ENCODE peak calls at places on chromosome 12, in six cellular contexts. One of them, this sample, is unnamed.

GRCh38 chr12:124445826-124446225 is 121.6 kb downstream of the NCOR2 start:
- DNase-seq in IMR-90: no peak
- DNase-seq in stomach: no peak
- DNase-seq in adrenal gland: no peak
- DNase-seq in gastrocnemius medialis: no peak
- DNase-seq in A549: no peak
- DNase-seq in this sample: no peak

GRCh38 chr12:88957358-88957757 is 377.1 kb upstream of the KITLG start:
- DNase-seq in adrenal gland: no peak
- DNase-seq in IMR-90: peak
- DNase-seq in gastrocnemius medialis: no peak
- DNase-seq in A549: no peak
- DNase-seq in stomach: no peak
- DNase-seq in this sample: peak

GRCh38 chr12:27449011-27449410 is 2.5 kb downstream of the SMCO2 start:
- DNase-seq in gastrocnemius medialis: no peak
- DNase-seq in stomach: no peak
- DNase-seq in A549: no peak
- DNase-seq in adrenal gland: no peak
- DNase-seq in IMR-90: no peak
- DNase-seq in this sample: no peak

GRCh38 chr12:103548622-103549601 is 38.2 kb upstream of the STAB2 start:
- DNase-seq in A549: peak
- DNase-seq in gastrocnemius medialis: no peak
- DNase-seq in adrenal gland: peak
- DNase-seq in stomach: peak
- DNase-seq in IMR-90: peak
- DNase-seq in this sample: peak

GRCh38 chr12:93883436-93884154 is 206.4 kb downstream of the CRADD start:
- DNase-seq in A549: no peak
- DNase-seq in adrenal gland: no peak
- DNase-seq in stomach: no peak
- DNase-seq in IMR-90: peak
- DNase-seq in gastrocnemius medialis: no peak
- DNase-seq in this sample: no peak

GRCh38 chr12:115371711-115372110 is 687.7 kb upstream of the TBX3 start:
- DNase-seq in A549: no peak
- DNase-seq in IMR-90: no peak
- DNase-seq in stomach: no peak
- DNase-seq in gastrocnemius medialis: no peak
- DNase-seq in adrenal gland: no peak
- DNase-seq in this sample: no peak

GRCh38 chr12:18753481-18754117 is 15.7 kb downstream of the CAPZA3 start:
- DNase-seq in gastrocnemius medialis: no peak
- DNase-seq in stomach: no peak
- DNase-seq in adrenal gland: peak
- DNase-seq in IMR-90: peak
- DNase-seq in A549: no peak
- DNase-seq in this sample: no peak

GRCh38 chr12:125873031-125873430 is 807.8 kb downstream of the AACS start:
- DNase-seq in A549: no peak
- DNase-seq in IMR-90: no peak
- DNase-seq in adrenal gland: no peak
- DNase-seq in gastrocnemius medialis: no peak
- DNase-seq in stomach: no peak
- DNase-seq in this sample: no peak

GRCh38 chr12:7933255-7933726 is 2.7 kb downstream of the SLC2A3 start:
- DNase-seq in A549: peak
- DNase-seq in IMR-90: peak
- DNase-seq in gastrocnemius medialis: peak
- DNase-seq in adrenal gland: peak
- DNase-seq in stomach: peak
- DNase-seq in this sample: peak

GRCh38 chr12:110403975-110404675 is 617 bp upstream of the ANAPC7 start:
- DNase-seq in stomach: peak
- DNase-seq in gastrocnemius medialis: peak
- DNase-seq in adrenal gland: peak
- DNase-seq in A549: peak
- DNase-seq in IMR-90: peak
- DNase-seq in this sample: peak
- TF ChIP-seq POLR2A in stomach: no peak
- TF ChIP-seq POLR2A in gastrocnemius medialis: no peak
- TF ChIP-seq POLR2A in adrenal gland: no peak
- TF ChIP-seq POLR2A in A549: no peak
- TF ChIP-seq POLR2A in IMR-90: no peak
- TF ChIP-seq POLR2A in this sample: peak

GRCh38 chr12:6226002-6226700 is 26.0 kb downstream of the CD9 start:
- DNase-seq in stomach: peak
- DNase-seq in IMR-90: peak
- DNase-seq in adrenal gland: peak
- DNase-seq in gastrocnemius medialis: peak
- DNase-seq in A549: no peak
- DNase-seq in this sample: no peak

GRCh38 chr12:6224550-6224949 is 24.4 kb downstream of the CD9 start:
- DNase-seq in gastrocnemius medialis: no peak
- DNase-seq in IMR-90: no peak
- DNase-seq in A549: no peak
- DNase-seq in adrenal gland: peak
- DNase-seq in stomach: no peak
- DNase-seq in this sample: no peak

GRCh38 chr12:6225630-6226001 is 25.4 kb downstream of the CD9 start:
- DNase-seq in adrenal gland: no peak
- DNase-seq in stomach: no peak
- DNase-seq in gastrocnemius medialis: no peak
- DNase-seq in A549: no peak
- DNase-seq in IMR-90: no peak
- DNase-seq in this sample: no peak

GRCh38 chr12:6228535-6229223 is 28.5 kb downstream of the CD9 start:
- DNase-seq in A549: no peak
- DNase-seq in stomach: no peak
- DNase-seq in IMR-90: no peak
- DNase-seq in adrenal gland: no peak
- DNase-seq in gastrocnemius medialis: peak
- DNase-seq in this sample: no peak

DNA sequence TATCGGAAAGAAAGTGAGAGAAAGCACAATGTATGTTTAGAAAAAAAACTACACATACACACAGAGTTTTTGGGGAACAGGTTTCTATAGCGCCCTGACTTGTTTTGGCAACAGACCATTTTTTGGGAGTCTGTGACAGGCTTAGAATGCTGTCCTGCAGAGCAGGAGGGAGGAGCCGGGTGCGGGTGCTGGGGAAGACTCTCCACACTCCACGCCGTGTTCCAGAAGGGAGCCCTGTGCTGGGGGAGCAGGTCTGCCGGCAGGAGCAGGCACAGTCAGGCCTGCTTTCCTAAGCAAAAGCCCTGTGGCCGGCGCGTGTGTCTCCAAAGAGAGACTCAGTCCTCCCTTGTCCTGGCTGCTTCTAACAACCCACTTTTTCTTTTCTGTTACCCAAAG is 26.5 kb downstream of the CD9 start:
- DNase-seq in A549: no peak
- DNase-seq in adrenal gland: no peak
- DNase-seq in gastrocnemius medialis: no peak
- DNase-seq in IMR-90: no peak
- DNase-seq in stomach: no peak
- DNase-seq in this sample: no peak
- TF ChIP-seq POLR2A in A549: no peak
- TF ChIP-seq POLR2A in adrenal gland: no peak
- TF ChIP-seq POLR2A in gastrocnemius medialis: no peak
- TF ChIP-seq POLR2A in IMR-90: no peak
- TF ChIP-seq POLR2A in stomach: no peak
- TF ChIP-seq POLR2A in this sample: no peak

DNA sequence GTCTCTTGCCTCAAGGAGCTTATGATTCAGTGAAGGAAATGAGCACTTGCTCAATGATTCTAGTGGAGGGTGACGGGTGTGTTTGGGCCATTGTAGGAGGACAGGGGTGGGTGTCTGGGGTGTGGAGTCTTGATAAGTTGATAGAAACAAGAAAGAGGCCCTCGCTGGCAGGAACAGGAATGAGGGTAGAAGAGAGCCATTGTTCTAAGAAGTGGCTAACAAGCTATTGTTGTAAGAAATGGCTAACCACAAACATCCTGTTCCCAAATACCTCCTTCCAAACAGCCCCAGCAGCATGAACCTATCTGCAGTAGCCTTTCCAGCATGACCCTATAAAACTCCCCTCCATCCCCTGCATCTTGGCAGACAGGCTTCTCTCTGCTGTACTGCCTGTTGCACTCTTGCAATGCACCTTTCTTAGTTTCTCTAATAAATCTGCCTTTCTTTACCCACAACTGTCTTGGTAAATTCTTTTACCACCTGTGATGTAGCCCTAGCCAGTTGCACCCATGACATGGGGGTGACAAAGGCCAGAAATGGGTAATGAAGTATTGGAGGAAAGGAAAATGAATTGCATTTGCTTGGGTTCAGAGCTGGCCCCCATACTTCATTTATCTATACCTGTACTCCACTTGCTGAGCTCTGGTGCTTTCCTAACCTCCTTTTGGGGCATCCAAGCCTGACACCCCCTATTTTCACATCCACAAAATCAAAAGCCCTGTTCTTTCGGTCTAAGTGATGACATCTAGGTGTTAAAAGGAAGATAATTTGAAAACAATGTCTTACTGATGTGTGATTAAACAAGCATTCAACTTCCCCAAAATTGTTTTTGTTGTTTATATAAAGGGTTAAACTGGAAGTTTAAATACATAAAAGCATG is 389.1 kb downstream of the GRIN2B start:
- DNase-seq in gastrocnemius medialis: no peak
- DNase-seq in stomach: no peak
- DNase-seq in IMR-90: no peak
- DNase-seq in adrenal gland: no peak
- DNase-seq in A549: no peak
- DNase-seq in this sample: no peak
- TF ChIP-seq POLR2A in gastrocnemius medialis: no peak
- TF ChIP-seq POLR2A in stomach: no peak
- TF ChIP-seq POLR2A in IMR-90: no peak
- TF ChIP-seq POLR2A in adrenal gland: no peak
- TF ChIP-seq POLR2A in A549: no peak
- TF ChIP-seq POLR2A in this sample: no peak

GRCh38 chr12:47808049-47808448 is 11.7 kb downstream of the HDAC7 start:
- DNase-seq in IMR-90: peak
- DNase-seq in A549: no peak
- DNase-seq in gastrocnemius medialis: peak
- DNase-seq in adrenal gland: peak
- DNase-seq in stomach: no peak
- DNase-seq in this sample: no peak

GRCh38 chr12:47811581-47812484 is 7.9 kb downstream of the HDAC7 start:
- DNase-seq in stomach: no peak
- DNase-seq in gastrocnemius medialis: no peak
- DNase-seq in adrenal gland: peak
- DNase-seq in IMR-90: peak
- DNase-seq in A549: no peak
- DNase-seq in this sample: no peak

GRCh38 chr12:47807338-47807737 is 12.4 kb downstream of the HDAC7 start:
- DNase-seq in stomach: no peak
- DNase-seq in adrenal gland: peak
- DNase-seq in gastrocnemius medialis: no peak
- DNase-seq in A549: no peak
- DNase-seq in IMR-90: no peak
- DNase-seq in this sample: no peak

GRCh38 chr12:47811070-47811391 is 8.7 kb downstream of the HDAC7 start:
- DNase-seq in stomach: no peak
- DNase-seq in gastrocnemius medialis: no peak
- DNase-seq in IMR-90: no peak
- DNase-seq in adrenal gland: no peak
- DNase-seq in A549: no peak
- DNase-seq in this sample: no peak

GRCh38 chr12:47808574-47809380 is 10.9 kb downstream of the HDAC7 start:
- DNase-seq in gastrocnemius medialis: no peak
- DNase-seq in stomach: no peak
- DNase-seq in adrenal gland: no peak
- DNase-seq in IMR-90: peak
- DNase-seq in A549: peak
- DNase-seq in this sample: peak
- TF ChIP-seq POLR2A in gastrocnemius medialis: no peak
- TF ChIP-seq POLR2A in stomach: no peak
- TF ChIP-seq POLR2A in adrenal gland: no peak
- TF ChIP-seq POLR2A in IMR-90: no peak
- TF ChIP-seq POLR2A in A549: no peak
- TF ChIP-seq POLR2A in this sample: no peak

DNA sequence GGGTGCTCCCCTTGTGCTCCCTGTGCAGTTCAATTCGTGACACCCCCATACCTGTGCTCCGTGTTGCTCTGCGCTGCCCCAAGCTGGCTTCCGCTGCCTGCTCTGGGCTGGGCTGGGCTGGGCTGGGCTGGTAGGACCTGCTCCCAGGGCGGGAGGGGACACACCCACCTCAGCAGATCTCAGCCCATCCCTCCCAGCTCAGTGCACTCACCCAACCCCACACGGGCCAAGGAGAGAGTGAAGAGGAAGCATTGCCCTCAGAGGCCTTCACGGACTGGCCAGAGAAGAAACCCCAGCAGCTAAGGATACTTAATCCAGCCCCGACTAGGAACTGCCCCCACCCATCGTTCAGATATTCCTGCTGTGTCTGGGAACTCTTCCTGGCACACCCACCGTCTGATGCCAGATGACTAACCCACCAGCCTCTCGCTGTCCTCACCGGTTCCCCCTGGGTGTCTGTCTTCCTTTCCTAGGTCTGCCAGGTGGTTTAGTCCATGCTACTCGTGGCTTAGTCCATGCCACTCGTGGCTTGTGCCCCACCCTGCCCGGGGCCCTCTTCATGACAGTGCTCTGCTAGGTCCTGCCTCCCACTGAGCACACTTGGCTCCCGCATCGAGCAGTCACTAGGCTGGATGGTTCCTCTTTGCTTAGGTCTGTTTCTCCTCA is at the start of gene LPAR5:
- DNase-seq in A549: peak
- DNase-seq in IMR-90: no peak
- DNase-seq in adrenal gland: peak
- DNase-seq in gastrocnemius medialis: no peak
- DNase-seq in stomach: peak
- DNase-seq in this sample: peak
- TF ChIP-seq POLR2A in A549: no peak
- TF ChIP-seq POLR2A in IMR-90: no peak
- TF ChIP-seq POLR2A in adrenal gland: no peak
- TF ChIP-seq POLR2A in gastrocnemius medialis: no peak
- TF ChIP-seq POLR2A in stomach: no peak
- TF ChIP-seq POLR2A in this sample: peak

DNA sequence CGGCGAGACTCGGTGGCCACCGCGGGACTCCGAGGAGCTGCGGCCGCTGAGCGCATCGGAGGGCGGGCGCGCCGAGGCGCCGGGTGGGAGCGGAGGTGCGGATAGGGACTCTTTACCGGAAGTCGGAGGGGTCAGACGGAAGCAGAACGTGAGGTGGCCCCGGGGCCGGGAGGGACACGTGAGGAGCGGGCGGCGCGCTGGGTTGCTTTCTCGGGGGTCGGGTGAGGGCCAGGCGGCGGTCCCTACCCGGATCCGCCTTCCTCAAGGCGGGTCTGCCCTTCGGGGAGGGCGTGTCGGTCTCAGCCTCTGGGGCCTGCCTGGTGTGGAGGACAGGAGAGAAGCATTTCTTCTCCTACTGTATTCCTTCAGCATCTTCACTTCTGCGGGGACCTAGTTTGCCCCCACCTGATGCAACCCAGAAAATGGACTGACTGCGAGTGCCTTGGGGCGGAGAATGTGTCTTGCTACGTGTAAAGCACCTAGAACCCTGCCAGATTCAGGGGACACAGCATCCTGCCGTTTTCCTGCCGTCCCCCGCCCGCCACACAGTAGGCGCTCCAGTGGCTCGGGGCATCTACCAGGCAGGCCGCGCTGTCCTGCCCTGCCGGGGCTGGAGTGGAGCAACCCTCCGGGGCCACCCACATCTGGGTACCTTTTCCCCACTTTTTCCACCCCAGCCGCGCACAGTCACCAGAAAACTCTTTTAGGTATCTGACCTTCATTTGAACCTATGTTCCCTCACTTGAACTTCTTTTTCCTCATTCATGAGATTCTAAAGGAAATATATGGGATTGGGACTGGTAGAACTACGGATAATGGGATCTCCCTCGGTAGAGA is 562 bp upstream of the ATXN2 start:
- DNase-seq in adrenal gland: peak
- DNase-seq in A549: peak
- DNase-seq in stomach: peak
- DNase-seq in gastrocnemius medialis: peak
- DNase-seq in IMR-90: peak
- DNase-seq in this sample: peak
- TF ChIP-seq POLR2A in adrenal gland: peak
- TF ChIP-seq POLR2A in A549: peak
- TF ChIP-seq POLR2A in stomach: no peak
- TF ChIP-seq POLR2A in gastrocnemius medialis: peak
- TF ChIP-seq POLR2A in IMR-90: peak
- TF ChIP-seq POLR2A in this sample: peak